ENCODE peak calls at places on chromosome 12, in nine cellular contexts. O is Peyer's patch, J is right lobe of liver, Q is A549, M is thyroid gland, U is ovary, L is IMR-90, B is body of pancreas, A is suprapubic skin. H is an unnamed sample. For H3K4me1, the result is how much of the 10 kb centered on the place peaks cover.

GRCh38 chr12:57216014-57216891 is at the start of gene NXPH4:
- DNase-seq in B (peak), O (peak), U (no peak), J (no peak), A (peak), Q (no peak), L (no peak), M (peak), H (no peak)

GRCh38 chr12:115443351-115443938 is 759.5 kb upstream of the TBX3 start:
- DNase-seq in A (no peak), O (no peak), J (no peak), Q (no peak), L (no peak), U (no peak), M (no peak), B (no peak), H (no peak)

GRCh38 chr12:19841451-19841850 is 402.2 kb downstream of the AEBP2 start:
- DNase-seq in M (no peak), L (no peak), J (no peak), O (no peak), A (no peak), U (no peak), B (no peak), Q (no peak), H (no peak)

GRCh38 chr12:124368421-124369032 is 73.6 kb downstream of the RFLNA start:
- DNase-seq in Q (no peak), L (no peak), J (no peak), O (no peak), M (no peak), B (no peak), U (peak), A (no peak), H (no peak)

GRCh38 chr12:128534906-128535305 is 267.9 kb downstream of the TMEM132C start:
- DNase-seq in B (no peak), L (no peak), O (no peak), U (no peak), J (no peak), Q (no peak), A (no peak), M (no peak), H (no peak)

GRCh38 chr12:103773109-103773905 is 67.7 kb downstream of the NT5DC3 start:
- DNase-seq in A (no peak), U (no peak), L (peak), M (peak), B (no peak), O (no peak), J (no peak), Q (no peak), H (no peak)

GRCh38 chr12:666766-667308 is 3.6 kb upstream of the NINJ2 start:
- DNase-seq in B (no peak), A (no peak), U (no peak), J (no peak), L (peak), M (no peak), Q (no peak), O (no peak), H (no peak)

GRCh38 chr12:54749191-54749818 is 101.1 kb upstream of the DCD start:
- DNase-seq in Q (peak), U (no peak), B (peak), M (peak), L (peak), O (no peak), A (no peak), J (no peak), H (no peak)

GRCh38 chr12:2231011-2231595 is 178.3 kb downstream of the CACNA1C start:
- DNase-seq in A (no peak), O (no peak), Q (no peak), J (no peak), L (no peak), M (no peak), U (no peak), B (no peak), H (no peak)

GRCh38 chr12:43069768-43070221 is 480.2 kb upstream of the PRICKLE1 start:
- DNase-seq in B (peak), O (no peak), A (peak), L (peak), M (peak), J (peak), U (peak), Q (no peak), H (no peak)

GRCh38 chr12:119603767-119604166 is 10.2 kb downstream of the TMEM233 start:
- DNase-seq in J (no peak), O (no peak), Q (no peak), M (no peak), U (no peak), B (no peak), A (no peak), L (no peak), H (no peak)

GRCh38 chr12:58727526-58727925 is 192.8 kb downstream of the LRIG3 start:
- DNase-seq in A (no peak), O (no peak), M (no peak), L (peak), J (no peak), U (no peak), Q (no peak), B (no peak), H (no peak)

GRCh38 chr12:109293106-109293505 is 16.0 kb downstream of the FOXN4 start:
- DNase-seq in J (no peak), B (no peak), M (no peak), O (no peak), U (no peak), Q (no peak), L (no peak), A (no peak), H (no peak)

GRCh38 chr12:108313609-108314331 is 25.3 kb downstream of the CMKLR1 start:
- DNase-seq in O (no peak), M (peak), Q (no peak), J (no peak), A (no peak), L (no peak), B (peak), U (no peak), H (no peak)

GRCh38 chr12:10235761-10236631 is 23.3 kb downstream of the GABARAPL1 start:
- DNase-seq in B (peak), M (peak), A (no peak), Q (peak), J (no peak), O (no peak), U (peak), L (peak), H (no peak)

DNA sequence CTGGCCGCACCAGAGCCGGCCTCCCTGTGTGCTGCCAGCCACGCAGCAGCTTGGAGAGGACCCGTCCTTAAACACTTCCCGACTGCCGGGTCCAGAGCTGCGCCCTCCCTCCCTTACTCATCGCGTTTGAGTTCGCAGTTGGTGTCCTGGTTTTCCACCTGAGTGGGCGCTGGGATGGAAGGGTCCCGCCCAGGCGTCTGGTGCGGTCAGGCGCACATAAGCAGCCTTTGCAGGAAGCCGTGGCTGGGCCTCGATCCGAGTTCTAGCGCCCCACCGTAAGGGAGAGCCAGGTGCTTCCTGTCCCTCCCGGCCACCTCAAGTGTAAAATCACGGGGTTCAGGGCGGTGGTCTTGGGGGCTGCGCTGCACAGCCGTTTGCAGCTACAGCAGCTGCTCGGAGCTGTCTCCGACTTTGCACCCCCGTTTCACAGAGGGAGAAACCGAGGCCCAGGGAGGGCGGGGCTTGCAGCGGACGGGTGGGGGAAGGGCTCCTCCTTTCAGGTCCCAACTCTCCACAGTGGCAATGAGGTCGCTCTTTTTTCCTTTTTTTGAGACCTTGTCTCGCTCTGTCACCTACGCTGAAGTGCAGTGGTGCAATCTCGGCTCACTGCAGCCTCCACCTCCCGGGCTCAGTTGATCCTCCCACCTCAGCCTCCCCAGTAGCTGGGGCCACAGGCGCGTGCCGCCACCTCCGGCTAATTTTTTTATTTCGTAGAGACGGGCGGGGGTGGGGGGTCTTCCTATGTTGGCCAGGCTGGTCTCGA is 51.3 kb downstream of the LRCOL1 start:
- DNase-seq in A (no peak), J (no peak), O (peak), Q (no peak), L (no peak), U (no peak), B (no peak), M (peak), H (no peak)
- H3K4me1 ChIP-seq in A (under half), J (under half), O (under half), Q (under half), L (under half), U (under half), B (under half), M (under half), H (under half)

GRCh38 chr12:5272061-5272820 is 159.7 kb upstream of the NTF3 start:
- DNase-seq in L (no peak), J (no peak), U (no peak), B (no peak), A (no peak), Q (no peak), M (no peak), O (no peak), H (no peak)

GRCh38 chr12:5268424-5269210 is 163.3 kb upstream of the NTF3 start:
- DNase-seq in J (no peak), M (no peak), O (no peak), B (no peak), Q (no peak), L (no peak), A (no peak), U (no peak), H (no peak)

GRCh38 chr12:5276327-5276880 is 155.5 kb upstream of the NTF3 start:
- DNase-seq in L (no peak), O (no peak), M (no peak), B (no peak), U (no peak), J (no peak), A (no peak), Q (no peak), H (no peak)

GRCh38 chr12:5269846-5270245 is 162.1 kb upstream of the NTF3 start:
- DNase-seq in A (no peak), L (no peak), O (no peak), B (no peak), J (no peak), Q (no peak), U (no peak), M (no peak), H (no peak)

GRCh38 chr12:5273709-5274108 is 158.2 kb upstream of the NTF3 start:
- DNase-seq in U (no peak), Q (no peak), J (no peak), M (no peak), O (no peak), L (no peak), B (no peak), A (no peak), H (no peak)
- TF ChIP-seq CTCF in U (no peak), Q (no peak), J (no peak), M (no peak), O (no peak), L (no peak), B (no peak), A (no peak), H (no peak)

GRCh38 chr12:5705791-5706190 is 239.3 kb downstream of the ANO2 start:
- DNase-seq in O (no peak), M (no peak), J (no peak), A (no peak), U (no peak), L (no peak), Q (no peak), B (no peak), H (no peak)
- TF ChIP-seq POLR2A in O (no peak), M (no peak), J (no peak), A (no peak), U (no peak), L (no peak), Q (no peak), B (no peak), H (no peak)

GRCh38 chr12:47817272-47818006 is 2.3 kb downstream of the HDAC7 start:
- DNase-seq in J (no peak), L (no peak), A (no peak), B (no peak), M (no peak), O (no peak), Q (no peak), U (no peak), H (no peak)
- H3K4me1 ChIP-seq in J (under half), L (half or more), A (half or more), B (half or more), M (half or more), O (under half), Q (half or more), U (under half), H (half or more)

DNA sequence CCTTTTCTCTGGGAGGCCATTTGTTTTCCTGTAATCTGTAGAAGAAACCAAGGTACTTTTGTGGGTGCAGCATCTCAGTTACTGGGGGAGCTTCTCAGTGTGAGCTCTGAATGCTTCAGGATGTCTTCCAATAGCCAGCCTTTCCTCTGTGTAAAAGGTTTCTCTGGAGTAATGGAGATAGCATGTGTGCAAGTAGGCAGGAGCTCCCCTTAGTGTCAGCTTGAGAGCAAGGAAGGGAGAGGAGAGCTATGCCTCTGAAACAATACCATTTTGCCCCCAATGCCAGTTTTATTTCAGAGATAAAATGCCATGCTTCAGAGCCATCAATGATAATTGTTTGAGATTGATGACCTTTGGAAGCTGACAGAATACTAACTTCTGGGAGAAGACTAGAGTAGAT is 125.5 kb downstream of the CRADD start:
- DNase-seq in B (no peak), O (no peak), M (no peak), U (no peak), J (no peak), A (no peak), Q (no peak), L (peak), H (no peak)
- TF ChIP-seq CTCF in B (no peak), O (no peak), M (no peak), U (no peak), J (peak), A (no peak), Q (no peak), L (no peak), H (no peak)

GRCh38 chr12:38905480-38906351 is at the start of gene CPNE8:
- DNase-seq in U (peak), J (peak), M (peak), B (peak), L (no peak), O (peak), A (peak), Q (peak), H (peak)
- TF ChIP-seq POLR2A in U (peak), J (peak), M (peak), B (peak), L (no peak), O (no peak), A (no peak), Q (peak), H (peak)

DNA sequence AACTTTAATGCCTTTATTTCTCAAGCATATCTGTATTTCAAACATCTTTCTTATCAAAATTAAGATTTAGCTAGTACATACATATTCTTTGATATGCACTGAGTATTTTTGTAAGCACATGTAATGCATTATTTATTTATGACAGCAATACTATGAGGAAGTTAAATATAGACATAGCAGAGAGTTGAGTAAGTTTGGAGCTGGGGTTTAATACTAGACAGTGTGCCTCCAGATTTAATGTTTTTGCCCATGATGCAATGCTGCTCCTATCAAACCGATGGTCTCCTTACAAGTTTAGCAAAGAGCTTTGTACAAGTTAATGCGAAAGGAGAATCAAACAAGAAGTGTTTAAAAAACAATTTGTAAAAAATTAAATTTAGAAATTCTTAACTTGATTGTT is 826.6 kb upstream of the MGAT4C start:
- DNase-seq in U (no peak), B (no peak), J (no peak), O (no peak), Q (peak), A (no peak), M (no peak), L (no peak), H (no peak)
- H3K4me1 ChIP-seq in U (under half), B (under half), J (under half), O (under half), Q (under half), A (under half), M (under half), L (under half), H (under half)

DNA sequence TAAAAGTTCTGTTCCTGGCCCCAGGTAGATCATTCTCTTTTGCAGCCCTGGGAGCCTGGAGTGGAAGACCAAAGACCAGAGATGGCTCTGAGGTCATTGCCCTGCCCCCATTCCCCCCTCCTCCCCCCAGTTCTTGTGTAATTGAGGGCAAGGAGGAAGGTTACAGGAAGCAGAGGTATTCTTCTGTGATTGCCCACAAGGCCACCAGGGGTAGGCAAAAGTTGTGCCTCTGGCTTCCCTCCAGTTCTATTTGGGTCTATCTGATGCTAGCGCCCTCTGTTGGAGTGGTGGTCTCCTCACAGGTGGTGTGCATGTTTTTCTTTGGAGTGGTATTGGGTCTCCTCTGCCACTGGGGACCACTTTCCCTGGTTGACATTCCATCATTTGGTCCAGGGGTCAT is 41.2 kb upstream of the CRY1 start:
- DNase-seq in Q (peak), B (peak), J (no peak), M (no peak), L (no peak), U (no peak), A (no peak), O (no peak), H (no peak)
- TF ChIP-seq CTCF in Q (no peak), B (peak), J (peak), M (no peak), L (no peak), U (no peak), A (no peak), O (peak), H (no peak)